ENCODE peak calls at places on chromosome 7, in seven cellular contexts. I, B, G, R, J, A and N are unnamed samples.

GRCh38 chr7:28329616-28330373 is 82.5 kb upstream of the CREB5 start:
- DNase-seq in I (no peak), B (peak), G (peak), R (no peak), J (no peak), A (no peak), N (peak)

GRCh38 chr7:84688671-84689070 is 494.1 kb upstream of the SEMA3A start:
- DNase-seq in I (no peak), B (no peak), G (no peak), R (no peak), J (peak), A (no peak), N (no peak)

GRCh38 chr7:115840702-115841101 is 189.9 kb downstream of the TFEC start:
- DNase-seq in I (no peak), B (no peak), G (no peak), R (no peak), J (no peak), A (no peak), N (no peak)

GRCh38 chr7:81025360-81025759 is 106.5 kb upstream of the SEMA3C start:
- DNase-seq in I (no peak), B (no peak), G (no peak), R (no peak), J (no peak), A (no peak), N (no peak)

GRCh38 chr7:42699415-42700178 is 212.3 kb downstream of the C7orf25 start:
- DNase-seq in I (no peak), B (no peak), G (no peak), R (no peak), J (no peak), A (no peak), N (no peak)

GRCh38 chr7:78039791-78040776 is 241.5 kb downstream of the PHTF2 start:
- DNase-seq in I (peak), B (peak), G (peak), R (peak), J (no peak), A (peak), N (no peak)

GRCh38 chr7:75531359-75531821 is 39.3 kb downstream of the SPDYE5 start:
- DNase-seq in I (no peak), B (no peak), G (no peak), R (no peak), J (no peak), A (no peak), N (no peak)

GRCh38 chr7:81410471-81411117 is 359.3 kb downstream of the HGF start:
- DNase-seq in I (no peak), B (no peak), G (no peak), R (no peak), J (no peak), A (no peak), N (no peak)

GRCh38 chr7:155984609-155985405 is 172.5 kb upstream of the SHH start:
- DNase-seq in I (no peak), B (no peak), G (no peak), R (no peak), J (no peak), A (no peak), N (no peak)

GRCh38 chr7:88795553-88795952 is at the start of gene TEX47:
- DNase-seq in I (no peak), B (no peak), G (no peak), R (no peak), J (no peak), A (no peak), N (no peak)

GRCh38 chr7:105112440-105113418 is 98.7 kb downstream of the KMT2E start:
- DNase-seq in I (no peak), B (no peak), G (no peak), R (no peak), J (no peak), A (no peak), N (no peak)

GRCh38 chr7:156473476-156474240 is 166.9 kb upstream of the RNF32 start:
- DNase-seq in I (no peak), B (peak), G (peak), R (peak), J (peak), A (peak), N (peak)

GRCh38 chr7:125246706-125247105 is 317.1 kb upstream of the POT1 start:
- DNase-seq in I (no peak), B (no peak), G (no peak), R (no peak), J (no peak), A (no peak), N (no peak)

GRCh38 chr7:7808156-7808555 is 89.7 kb upstream of the RPA3 start:
- DNase-seq in I (no peak), B (peak), G (no peak), R (peak), J (peak), A (no peak), N (no peak)

GRCh38 chr7:80279760-80280159 is 145.1 kb downstream of the GNAI1 start:
- DNase-seq in I (peak), B (peak), G (no peak), R (no peak), J (no peak), A (no peak), N (no peak)

GRCh38 chr7:29858080-29858951 is 52.0 kb downstream of the WIPF3 start:
- DNase-seq in I (no peak), B (no peak), G (no peak), R (no peak), J (no peak), A (no peak), N (no peak)

GRCh38 chr7:92976931-92977330 is 140.6 kb upstream of the CDK6 start:
- DNase-seq in I (no peak), B (peak), G (no peak), R (no peak), J (no peak), A (no peak), N (no peak)

GRCh38 chr7:131218727-131219128 is 108.9 kb upstream of the MKLN1 start:
- DNase-seq in I (no peak), B (no peak), G (no peak), R (no peak), J (no peak), A (no peak), N (no peak)

GRCh38 chr7:76185187-76185915 is 16.3 kb upstream of the SRRM3 start:
- DNase-seq in I (no peak), B (no peak), G (no peak), R (no peak), J (no peak), A (no peak), N (no peak)

GRCh38 chr7:121485457-121486243 is 89.5 kb upstream of the FAM3C start:
- DNase-seq in I (no peak), B (no peak), G (no peak), R (no peak), J (peak), A (peak), N (no peak)

GRCh38 chr7:158161194-158161593 is 426.4 kb downstream of the PTPRN2 start:
- DNase-seq in I (no peak), B (no peak), G (no peak), R (no peak), J (no peak), A (no peak), N (no peak)

GRCh38 chr7:44461387-44461786 is 29.1 kb downstream of the NUDCD3 start:
- DNase-seq in I (no peak), B (peak), G (peak), R (no peak), J (peak), A (no peak), N (peak)

GRCh38 chr7:102856036-102856435 is 56.8 kb upstream of the LRRC17 start:
- DNase-seq in I (no peak), B (no peak), G (no peak), R (no peak), J (no peak), A (no peak), N (no peak)

GRCh38 chr7:34107306-34107705 is 202.0 kb downstream of the BMPER start:
- DNase-seq in I (peak), B (peak), G (no peak), R (no peak), J (peak), A (no peak), N (no peak)

GRCh38 chr7:134625571-134625970 is 21.1 kb upstream of the BPGM start:
- DNase-seq in I (no peak), B (peak), G (no peak), R (no peak), J (peak), A (no peak), N (no peak)

GRCh38 chr7:157402911-157403534 is 66.2 kb downstream of the DNAJB6 start:
- DNase-seq in I (no peak), B (no peak), G (no peak), R (no peak), J (no peak), A (no peak), N (peak)

GRCh38 chr7:74633451-74633921 is 24.0 kb upstream of the GTF2I start:
- DNase-seq in I (no peak), B (no peak), G (no peak), R (no peak), J (no peak), A (no peak), N (no peak)

GRCh38 chr7:70432567-70433001 is 699.4 kb upstream of the GALNT17 start:
- DNase-seq in I (no peak), B (no peak), G (no peak), R (no peak), J (no peak), A (no peak), N (no peak)

GRCh38 chr7:151968357-151968756 is 12.1 kb downstream of the GALNTL5 start:
- DNase-seq in I (no peak), B (no peak), G (no peak), R (no peak), J (no peak), A (peak), N (no peak)

GRCh38 chr7:14905764-14906163 is 3.2 kb upstream of the DGKB start:
- DNase-seq in I (no peak), B (no peak), G (no peak), R (no peak), J (no peak), A (no peak), N (no peak)

GRCh38 chr7:158830211-158830723 is 958 bp upstream of the ESYT2 start:
- DNase-seq in I (no peak), B (no peak), G (no peak), R (no peak), J (no peak), A (no peak), N (no peak)

GRCh38 chr7:84757756-84758155 is 429.1 kb downstream of the SEMA3D start:
- DNase-seq in I (no peak), B (no peak), G (no peak), R (no peak), J (no peak), A (no peak), N (no peak)

GRCh38 chr7:50308301-50309129 is 4.0 kb downstream of the IKZF1 start:
- DNase-seq in I (no peak), B (no peak), G (no peak), R (no peak), J (no peak), A (no peak), N (peak)

GRCh38 chr7:128462427-128462826 is 6.7 kb downstream of the HILPDA start:
- DNase-seq in I (no peak), B (peak), G (no peak), R (no peak), J (no peak), A (no peak), N (no peak)

GRCh38 chr7:128455556-128456254 is at the start of gene HILPDA:
- DNase-seq in I (peak), B (peak), G (peak), R (peak), J (peak), A (peak), N (peak)

GRCh38 chr7:128454808-128455555 is 696 bp upstream of the HILPDA start:
- DNase-seq in I (no peak), B (peak), G (no peak), R (no peak), J (no peak), A (no peak), N (peak)

GRCh38 chr7:128458956-128459355 is 3.3 kb downstream of the HILPDA start:
- DNase-seq in I (no peak), B (peak), G (no peak), R (no peak), J (no peak), A (no peak), N (peak)

DNA sequence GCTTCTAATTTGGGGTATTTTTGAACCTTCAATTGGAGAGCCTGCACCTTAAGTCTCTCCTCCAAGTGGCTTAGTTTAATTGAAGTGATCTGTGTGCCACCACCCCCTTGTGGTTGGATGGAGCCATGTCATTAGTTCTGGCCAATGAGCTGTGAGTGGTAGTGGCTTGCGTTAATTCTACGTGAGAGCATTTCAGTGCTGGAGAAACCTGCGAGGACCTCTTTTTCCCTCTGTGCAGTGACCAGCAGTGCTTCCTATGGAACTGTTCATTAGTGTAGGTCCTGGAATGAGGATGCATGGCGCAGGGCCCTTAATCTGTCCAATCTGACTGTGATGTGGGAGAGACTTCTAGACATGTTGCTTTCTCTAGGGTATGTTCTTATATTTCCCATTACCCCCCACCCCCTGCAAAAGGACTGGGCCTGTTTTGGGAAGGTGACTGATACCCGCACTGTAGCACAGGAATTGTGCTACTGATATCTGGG is 3.8 kb downstream of the HILPDA start:
- DNase-seq in I (peak), B (peak), G (peak), R (peak), J (peak), A (peak), N (peak)
- H3K4me3 ChIP-seq in I (no peak), B (no peak), G (no peak), R (no peak), J (no peak), A (no peak), N (no peak)

DNA sequence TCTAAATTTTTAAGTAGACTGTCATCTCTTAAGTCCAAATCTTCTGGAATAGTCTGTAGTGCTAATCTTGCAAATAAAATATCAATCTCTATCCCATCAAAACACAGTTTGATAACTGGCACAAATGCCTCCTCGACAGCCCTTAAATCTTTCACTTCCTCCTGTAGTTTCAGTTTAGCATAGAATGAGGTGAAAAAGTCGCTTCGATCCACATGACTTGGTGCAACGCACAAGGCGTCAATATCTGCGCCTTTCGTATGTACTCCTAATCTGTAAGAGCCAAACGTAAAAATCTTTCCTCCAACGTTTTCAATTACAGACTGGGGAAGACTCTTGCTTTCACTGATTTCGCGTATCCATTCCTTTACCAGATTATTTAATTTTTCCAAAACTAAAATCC is 603 bp downstream of the PAPOLB start:
- DNase-seq in I (no peak), B (no peak), G (no peak), R (no peak), J (no peak), A (no peak), N (no peak)
- H3K4me3 ChIP-seq in I (peak), B (no peak), G (no peak), R (no peak), J (peak), A (peak), N (no peak)

DNA sequence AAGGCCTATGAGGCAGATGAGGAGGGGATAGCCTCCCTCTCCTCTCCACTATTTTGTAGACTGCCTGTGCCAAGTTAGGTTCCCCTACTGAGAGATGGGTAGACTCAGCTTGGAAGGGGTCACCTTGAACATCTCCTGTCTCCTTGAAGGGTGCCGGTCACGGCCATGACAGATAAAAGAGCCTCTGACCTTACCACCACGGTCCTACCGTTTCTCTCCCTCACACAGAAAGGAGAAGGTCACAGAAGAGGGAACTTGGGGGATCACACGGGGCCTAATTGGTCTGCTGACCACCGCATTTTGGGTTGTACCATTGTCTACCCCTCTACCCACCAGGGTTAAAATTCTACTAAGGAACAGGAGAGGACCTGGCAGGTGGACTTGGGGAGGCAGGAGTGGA is 17.0 kb downstream of the PRSS2 start:
- DNase-seq in I (no peak), B (no peak), G (peak), R (no peak), J (no peak), A (no peak), N (no peak)
- H3K4me3 ChIP-seq in I (no peak), B (no peak), G (peak), R (no peak), J (no peak), A (no peak), N (peak)

DNA sequence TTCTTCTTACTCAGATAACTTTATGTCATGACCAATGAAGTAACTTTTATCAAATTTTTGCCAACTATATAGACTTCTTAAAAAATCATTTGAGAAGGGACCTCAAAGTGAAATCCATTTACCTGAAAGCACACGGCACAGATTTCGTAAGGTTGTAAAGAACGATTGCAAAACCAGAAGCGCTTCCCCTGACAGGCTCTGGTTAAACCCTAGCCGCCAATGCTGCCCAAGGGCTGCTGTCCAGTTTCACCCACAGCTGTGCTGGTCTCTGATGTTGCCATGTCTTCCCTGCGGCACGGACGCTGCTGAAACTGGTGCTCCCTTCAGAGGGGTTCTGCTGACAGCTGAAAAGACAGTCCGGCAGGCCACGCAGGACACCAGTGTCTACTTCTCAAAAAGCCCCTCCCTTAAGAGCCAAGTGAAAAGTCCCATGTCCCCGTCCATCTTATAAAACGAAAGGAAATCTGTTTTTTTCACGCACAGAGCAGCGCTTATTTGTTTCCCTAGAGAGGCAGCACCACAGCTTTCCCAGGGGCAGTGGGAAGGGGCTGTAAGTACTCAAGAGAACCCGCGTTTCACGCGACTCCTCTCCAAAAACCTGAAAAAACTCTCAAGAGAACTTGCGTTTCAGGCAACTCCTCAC is 32.5 kb downstream of the GNA12 start:
- DNase-seq in I (no peak), B (peak), G (no peak), R (no peak), J (no peak), A (no peak), N (no peak)
- H3K4me3 ChIP-seq in I (peak), B (no peak), G (no peak), R (no peak), J (no peak), A (peak), N (no peak)

GRCh38 chr7:4791738-4792536 is 16.5 kb downstream of the AP5Z1 start:
- DNase-seq in I (peak), B (peak), G (peak), R (peak), J (peak), A (peak), N (peak)
- H3K4me3 ChIP-seq in I (peak), B (no peak), G (peak), R (no peak), J (peak), A (peak), N (no peak)

GRCh38 chr7:1087952-1088920 is at the start of gene GPER1:
- DNase-seq in I (peak), B (peak), G (no peak), R (no peak), J (peak), A (peak), N (no peak)

GRCh38 chr7:1085910-1086421 is 1.9 kb upstream of the GPER1 start:
- DNase-seq in I (no peak), B (no peak), G (no peak), R (no peak), J (no peak), A (no peak), N (no peak)

GRCh38 chr7:1085266-1085665 is 2.6 kb upstream of the GPER1 start:
- DNase-seq in I (no peak), B (no peak), G (no peak), R (no peak), J (no peak), A (no peak), N (no peak)

GRCh38 chr7:1087462-1087809 is 477 bp upstream of the GPER1 start:
- DNase-seq in I (no peak), B (peak), G (no peak), R (no peak), J (peak), A (no peak), N (no peak)

GRCh38 chr7:1086588-1087461 is 1.1 kb upstream of the GPER1 start:
- DNase-seq in I (peak), B (peak), G (peak), R (peak), J (peak), A (peak), N (peak)
- H3K4me3 ChIP-seq in I (peak), B (peak), G (peak), R (peak), J (peak), A (peak), N (peak)

DNA sequence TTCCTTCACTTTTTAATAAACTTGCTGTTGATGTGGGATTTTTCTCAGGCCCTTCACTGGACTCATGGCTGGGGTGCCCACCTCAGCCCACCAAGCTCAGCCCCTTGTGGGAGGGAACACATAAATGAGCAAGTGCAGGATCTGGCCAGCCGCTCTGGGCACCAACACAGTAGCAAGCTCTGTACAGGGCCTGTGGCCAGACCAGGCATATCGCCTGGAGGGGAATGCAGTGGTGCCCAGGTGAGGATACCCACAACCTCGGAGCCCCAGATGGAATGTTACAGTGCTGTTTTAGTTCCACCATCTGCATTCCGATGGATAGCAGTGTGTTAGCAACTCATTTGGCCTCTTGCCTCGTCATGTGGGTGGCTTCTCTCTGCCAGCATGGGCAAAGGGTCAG is 234.6 kb downstream of the PPP1R3A start:
- DNase-seq in I (no peak), B (no peak), G (no peak), R (no peak), J (no peak), A (no peak), N (no peak)
- H3K4me3 ChIP-seq in I (no peak), B (no peak), G (no peak), R (no peak), J (no peak), A (no peak), N (no peak)

DNA sequence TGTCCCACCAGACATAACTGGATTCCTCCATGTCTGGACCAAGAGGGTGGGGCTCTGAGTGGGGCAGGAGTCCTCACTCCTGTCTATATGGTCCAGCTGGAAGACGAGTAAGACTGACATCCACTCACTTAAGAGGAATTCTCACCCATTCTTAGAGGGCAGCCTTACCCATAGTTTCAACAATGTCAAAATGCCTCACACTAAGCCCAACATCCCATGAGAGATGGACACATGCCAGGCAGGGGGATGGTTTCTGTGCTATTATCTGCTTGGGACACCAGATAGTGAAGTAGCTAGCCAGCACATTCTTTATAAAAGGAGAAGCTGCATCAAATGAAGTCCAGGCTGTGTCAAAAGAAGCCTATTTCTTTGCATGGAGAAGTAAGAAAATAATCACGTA is 4.7 kb upstream of the LANCL2 start:
- DNase-seq in I (no peak), B (no peak), G (no peak), R (no peak), J (no peak), A (no peak), N (no peak)
- H3K4me3 ChIP-seq in I (no peak), B (no peak), G (no peak), R (no peak), J (no peak), A (no peak), N (no peak)